ENCODE peak calls at places on chromosomes 7 and 10, in ten cellular contexts. One of them, this sample, is unnamed.

GRCh38 chr7:29609162-29610030 is 45.8 kb downstream of the PRR15 start:
- DNase-seq in naive thymus-derived CD4-positive, alpha-beta T cell: no peak
- DNase-seq in mesendoderm: peak; percentile 97
- DNase-seq in small intestine: peak; percentile 84
- DNase-seq in CD8-positive, alpha-beta memory T cell: no peak
- DNase-seq in ovary: no peak
- DNase-seq in psoas muscle: no peak
- DNase-seq in cardiac muscle cell: peak; percentile 76
- DNase-seq in heart right ventricle: no peak
- DNase-seq in hepatocyte: peak; percentile 61
- DNase-seq in this sample: no peak

GRCh38 chr7:2796358-2797352 is 47.5 kb downstream of the GNA12 start:
- DNase-seq in naive thymus-derived CD4-positive, alpha-beta T cell: no peak
- DNase-seq in mesendoderm: no peak
- DNase-seq in small intestine: no peak
- DNase-seq in CD8-positive, alpha-beta memory T cell: no peak
- DNase-seq in ovary: peak; percentile 84
- DNase-seq in psoas muscle: peak; percentile 83
- DNase-seq in cardiac muscle cell: peak; percentile 95
- DNase-seq in heart right ventricle: peak; percentile 86
- DNase-seq in hepatocyte: no peak
- DNase-seq in this sample: no peak

GRCh38 chr10:73576178-73576889 is 14.8 kb downstream of the USP54 start:
- DNase-seq in naive thymus-derived CD4-positive, alpha-beta T cell: no peak
- DNase-seq in mesendoderm: no peak
- DNase-seq in small intestine: peak; percentile 58
- DNase-seq in CD8-positive, alpha-beta memory T cell: no peak
- DNase-seq in ovary: no peak
- DNase-seq in psoas muscle: no peak
- DNase-seq in cardiac muscle cell: peak; percentile 93
- DNase-seq in heart right ventricle: peak; percentile 31
- DNase-seq in hepatocyte: peak; percentile 43
- DNase-seq in this sample: no peak

GRCh38 chr10:125114761-125115391 is 45.5 kb downstream of the CTBP2 start:
- DNase-seq in naive thymus-derived CD4-positive, alpha-beta T cell: no peak
- DNase-seq in mesendoderm: no peak
- DNase-seq in small intestine: no peak
- DNase-seq in CD8-positive, alpha-beta memory T cell: no peak
- DNase-seq in ovary: no peak
- DNase-seq in psoas muscle: no peak
- DNase-seq in cardiac muscle cell: peak; percentile 62
- DNase-seq in heart right ventricle: no peak
- DNase-seq in hepatocyte: no peak
- DNase-seq in this sample: no peak

GRCh38 chr7:2993396-2993795 is 50.3 kb downstream of the CARD11 start:
- DNase-seq in naive thymus-derived CD4-positive, alpha-beta T cell: no peak
- DNase-seq in mesendoderm: no peak
- DNase-seq in small intestine: no peak
- DNase-seq in CD8-positive, alpha-beta memory T cell: no peak
- DNase-seq in ovary: no peak
- DNase-seq in psoas muscle: no peak
- DNase-seq in cardiac muscle cell: no peak
- DNase-seq in heart right ventricle: no peak
- DNase-seq in hepatocyte: no peak
- DNase-seq in this sample: no peak

GRCh38 chr7:128937647-128938523 is at the start of gene IRF5:
- DNase-seq in naive thymus-derived CD4-positive, alpha-beta T cell: no peak
- DNase-seq in mesendoderm: no peak
- DNase-seq in small intestine: peak; percentile 61
- DNase-seq in CD8-positive, alpha-beta memory T cell: no peak
- DNase-seq in ovary: no peak
- DNase-seq in psoas muscle: peak; percentile 50
- DNase-seq in cardiac muscle cell: no peak
- DNase-seq in heart right ventricle: no peak
- DNase-seq in hepatocyte: peak; percentile 60
- DNase-seq in this sample: peak; percentile 40

GRCh38 chr10:71070741-71071140 is 141.6 kb upstream of the UNC5B start:
- DNase-seq in naive thymus-derived CD4-positive, alpha-beta T cell: no peak
- DNase-seq in mesendoderm: no peak
- DNase-seq in small intestine: no peak
- DNase-seq in CD8-positive, alpha-beta memory T cell: no peak
- DNase-seq in ovary: no peak
- DNase-seq in psoas muscle: no peak
- DNase-seq in cardiac muscle cell: no peak
- DNase-seq in heart right ventricle: no peak
- DNase-seq in hepatocyte: no peak
- DNase-seq in this sample: no peak

GRCh38 chr7:36396150-36396549 is 6.5 kb downstream of the ANLN start:
- DNase-seq in naive thymus-derived CD4-positive, alpha-beta T cell: no peak
- DNase-seq in mesendoderm: peak; percentile 27
- DNase-seq in small intestine: no peak
- DNase-seq in CD8-positive, alpha-beta memory T cell: no peak
- DNase-seq in ovary: no peak
- DNase-seq in psoas muscle: no peak
- DNase-seq in cardiac muscle cell: no peak
- DNase-seq in heart right ventricle: no peak
- DNase-seq in hepatocyte: peak; percentile 23
- DNase-seq in this sample: peak; percentile 28

GRCh38 chr7:29005829-29006228 is 47.7 kb upstream of the TRIL start:
- DNase-seq in naive thymus-derived CD4-positive, alpha-beta T cell: no peak
- DNase-seq in mesendoderm: no peak
- DNase-seq in small intestine: peak; percentile 64
- DNase-seq in CD8-positive, alpha-beta memory T cell: no peak
- DNase-seq in ovary: no peak
- DNase-seq in psoas muscle: no peak
- DNase-seq in cardiac muscle cell: peak; percentile 45
- DNase-seq in heart right ventricle: no peak
- DNase-seq in hepatocyte: peak; percentile 28
- DNase-seq in this sample: peak; percentile 21

GRCh38 chr7:151351967-151352366 is 10.4 kb downstream of the NUB1 start:
- DNase-seq in naive thymus-derived CD4-positive, alpha-beta T cell: no peak
- DNase-seq in mesendoderm: no peak
- DNase-seq in small intestine: peak; percentile 43
- DNase-seq in CD8-positive, alpha-beta memory T cell: peak; percentile 50
- DNase-seq in ovary: no peak
- DNase-seq in psoas muscle: no peak
- DNase-seq in cardiac muscle cell: no peak
- DNase-seq in heart right ventricle: no peak
- DNase-seq in hepatocyte: no peak
- DNase-seq in this sample: no peak

DNA sequence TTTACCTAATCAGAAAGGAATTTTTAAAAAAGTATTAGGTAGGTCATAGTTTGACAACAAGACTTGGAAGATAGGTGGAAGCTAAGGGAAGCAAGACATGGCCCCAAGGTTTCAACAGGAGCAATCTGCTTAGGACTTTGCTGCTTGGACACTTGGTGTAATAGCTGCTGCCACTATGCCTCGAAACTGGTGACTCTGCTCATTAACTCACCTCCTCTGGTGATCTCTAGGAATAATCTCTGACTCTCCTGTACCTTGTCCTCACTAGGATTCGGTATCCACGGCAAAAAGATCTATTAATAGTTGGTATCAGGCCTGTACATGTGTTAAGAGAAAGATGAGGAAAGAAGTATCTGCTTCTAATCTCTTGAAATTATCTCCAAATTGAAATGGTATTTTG is 53.1 kb downstream of the PTEN start:
- DNase-seq in naive thymus-derived CD4-positive, alpha-beta T cell: no peak
- DNase-seq in mesendoderm: peak; percentile 25
- DNase-seq in small intestine: peak; percentile 13
- DNase-seq in CD8-positive, alpha-beta memory T cell: no peak
- DNase-seq in ovary: no peak
- DNase-seq in psoas muscle: no peak
- DNase-seq in cardiac muscle cell: no peak
- DNase-seq in heart right ventricle: no peak
- DNase-seq in hepatocyte: no peak
- DNase-seq in this sample: no peak
- H3K4me1 ChIP-seq in naive thymus-derived CD4-positive, alpha-beta T cell: peaks cover 25% of the 10 kb centered on the region
- H3K4me1 ChIP-seq in mesendoderm: peaks cover 5% of the 10 kb centered on the region
- H3K4me1 ChIP-seq in small intestine: no peaks in the 10 kb centered on the region
- H3K4me1 ChIP-seq in CD8-positive, alpha-beta memory T cell: peaks cover 38% of the 10 kb centered on the region
- H3K4me1 ChIP-seq in ovary: peaks cover 2% of the 10 kb centered on the region
- H3K4me1 ChIP-seq in psoas muscle: peaks cover 41% of the 10 kb centered on the region
- H3K4me1 ChIP-seq in cardiac muscle cell: peaks cover 9% of the 10 kb centered on the region
- H3K4me1 ChIP-seq in heart right ventricle: no peaks in the 10 kb centered on the region
- H3K4me1 ChIP-seq in hepatocyte: peaks cover 7% of the 10 kb centered on the region
- H3K4me1 ChIP-seq in this sample: no peaks in the 10 kb centered on the region

GRCh38 chr7:134602921-134603394 is 43.7 kb upstream of the BPGM start:
- DNase-seq in naive thymus-derived CD4-positive, alpha-beta T cell: no peak
- DNase-seq in mesendoderm: no peak
- DNase-seq in small intestine: peak; percentile 86
- DNase-seq in CD8-positive, alpha-beta memory T cell: no peak
- DNase-seq in ovary: no peak
- DNase-seq in psoas muscle: no peak
- DNase-seq in cardiac muscle cell: peak; percentile 36
- DNase-seq in heart right ventricle: no peak
- DNase-seq in hepatocyte: peak; percentile 7
- DNase-seq in this sample: no peak
- H3K4me3 ChIP-seq in naive thymus-derived CD4-positive, alpha-beta T cell: no peak overlapping the region
- H3K4me3 ChIP-seq in mesendoderm: no peak overlapping the region
- H3K4me3 ChIP-seq in small intestine: no peak overlapping the region
- H3K4me3 ChIP-seq in CD8-positive, alpha-beta memory T cell: no peak overlapping the region
- H3K4me3 ChIP-seq in ovary: no peak overlapping the region
- H3K4me3 ChIP-seq in psoas muscle: peak overlapping the region; percentile 30
- H3K4me3 ChIP-seq in cardiac muscle cell: no peak overlapping the region
- H3K4me3 ChIP-seq in heart right ventricle: no peak overlapping the region
- H3K4me3 ChIP-seq in hepatocyte: no peak overlapping the region
- H3K4me3 ChIP-seq in this sample: no peak overlapping the region

DNA sequence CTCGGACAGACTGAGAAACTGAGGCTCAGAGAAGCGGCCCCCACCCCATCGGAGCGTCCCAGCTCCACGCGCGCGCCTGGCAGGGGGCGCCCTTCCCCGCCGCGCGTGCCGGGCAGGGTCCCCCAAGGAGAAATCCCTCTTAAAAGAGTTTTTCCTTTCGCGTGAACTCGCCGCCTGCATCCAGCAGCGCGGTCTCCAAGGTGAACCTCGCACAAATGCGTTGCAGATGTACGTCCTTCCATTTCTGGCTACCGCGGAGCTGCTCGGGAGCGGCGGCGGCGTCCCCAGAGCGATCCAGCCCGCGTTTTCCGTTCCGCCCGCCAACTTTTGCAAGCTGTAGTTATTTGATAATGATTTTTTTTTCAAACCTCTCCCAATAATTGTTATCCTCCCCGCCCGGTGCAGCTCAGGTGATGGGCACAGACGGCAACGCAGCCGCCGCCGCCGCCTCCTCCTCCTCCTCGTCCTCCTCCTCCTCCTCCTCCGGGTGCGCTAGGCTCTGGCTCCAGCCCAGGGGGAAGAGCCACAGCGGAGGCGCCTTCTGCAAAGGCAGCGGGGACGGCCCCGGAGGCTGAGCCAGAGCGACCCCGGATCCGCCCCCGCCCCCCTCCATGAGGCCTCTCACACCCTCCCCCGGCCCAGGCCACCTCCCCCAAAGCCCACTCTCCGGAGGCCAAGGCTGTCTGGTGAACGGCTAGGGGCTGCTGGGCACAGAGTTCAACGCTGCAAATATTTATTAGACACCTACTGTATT is 74.0 kb upstream of the CUX1 start:
- DNase-seq in naive thymus-derived CD4-positive, alpha-beta T cell: peak; percentile 48
- DNase-seq in mesendoderm: peak; percentile 75
- DNase-seq in small intestine: peak; percentile 70
- DNase-seq in CD8-positive, alpha-beta memory T cell: peak; percentile 49
- DNase-seq in ovary: peak; percentile 56
- DNase-seq in psoas muscle: peak; percentile 61
- DNase-seq in cardiac muscle cell: peak; percentile 73
- DNase-seq in heart right ventricle: peak; percentile 47
- DNase-seq in hepatocyte: peak; percentile 70
- DNase-seq in this sample: no peak
- H3K27ac ChIP-seq in naive thymus-derived CD4-positive, alpha-beta T cell: no peak overlapping the region
- H3K27ac ChIP-seq in mesendoderm: no peak overlapping the region
- H3K27ac ChIP-seq in small intestine: no peak overlapping the region
- H3K27ac ChIP-seq in CD8-positive, alpha-beta memory T cell: no peak overlapping the region
- H3K27ac ChIP-seq in ovary: no peak overlapping the region
- H3K27ac ChIP-seq in psoas muscle: no peak overlapping the region
- H3K27ac ChIP-seq in cardiac muscle cell: no peak overlapping the region
- H3K27ac ChIP-seq in heart right ventricle: no peak overlapping the region
- H3K27ac ChIP-seq in hepatocyte: no peak overlapping the region
- H3K27ac ChIP-seq in this sample: no peak overlapping the region

DNA sequence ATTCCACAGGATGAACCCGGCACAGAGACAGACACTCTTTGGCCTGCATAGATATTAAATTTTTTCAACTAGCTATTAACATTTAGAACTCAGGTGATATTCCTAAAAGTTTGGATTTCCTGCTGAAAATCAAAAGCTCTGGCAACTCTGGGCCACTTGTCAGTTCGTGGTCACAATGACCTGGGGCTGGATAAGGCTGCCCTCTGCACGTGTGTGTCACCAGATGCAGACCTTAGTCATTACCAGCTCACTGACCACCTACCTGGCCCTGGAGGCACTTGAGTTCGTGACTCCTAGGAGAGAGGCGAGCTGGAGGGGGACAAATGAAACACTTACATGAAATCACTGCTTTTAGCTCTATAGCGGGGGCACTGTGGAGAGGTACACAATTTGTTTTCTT is 126.5 kb downstream of the HIPK2 start:
- DNase-seq in naive thymus-derived CD4-positive, alpha-beta T cell: no peak
- DNase-seq in mesendoderm: no peak
- DNase-seq in small intestine: no peak
- DNase-seq in CD8-positive, alpha-beta memory T cell: no peak
- DNase-seq in ovary: no peak
- DNase-seq in psoas muscle: no peak
- DNase-seq in cardiac muscle cell: no peak
- DNase-seq in heart right ventricle: no peak
- DNase-seq in hepatocyte: no peak
- DNase-seq in this sample: no peak
- H3K4me1 ChIP-seq in naive thymus-derived CD4-positive, alpha-beta T cell: peaks cover 40% of the 10 kb centered on the region
- H3K4me1 ChIP-seq in mesendoderm: peaks cover 12% of the 10 kb centered on the region
- H3K4me1 ChIP-seq in small intestine: peaks cover 4% of the 10 kb centered on the region
- H3K4me1 ChIP-seq in CD8-positive, alpha-beta memory T cell: peaks cover 35% of the 10 kb centered on the region
- H3K4me1 ChIP-seq in ovary: peaks cover 5% of the 10 kb centered on the region
- H3K4me1 ChIP-seq in psoas muscle: peaks cover 45% of the 10 kb centered on the region
- H3K4me1 ChIP-seq in cardiac muscle cell: peaks cover 43% of the 10 kb centered on the region
- H3K4me1 ChIP-seq in heart right ventricle: peaks cover 15% of the 10 kb centered on the region
- H3K4me1 ChIP-seq in hepatocyte: peaks cover 27% of the 10 kb centered on the region
- H3K4me1 ChIP-seq in this sample: peaks cover 46% of the 10 kb centered on the region

DNA sequence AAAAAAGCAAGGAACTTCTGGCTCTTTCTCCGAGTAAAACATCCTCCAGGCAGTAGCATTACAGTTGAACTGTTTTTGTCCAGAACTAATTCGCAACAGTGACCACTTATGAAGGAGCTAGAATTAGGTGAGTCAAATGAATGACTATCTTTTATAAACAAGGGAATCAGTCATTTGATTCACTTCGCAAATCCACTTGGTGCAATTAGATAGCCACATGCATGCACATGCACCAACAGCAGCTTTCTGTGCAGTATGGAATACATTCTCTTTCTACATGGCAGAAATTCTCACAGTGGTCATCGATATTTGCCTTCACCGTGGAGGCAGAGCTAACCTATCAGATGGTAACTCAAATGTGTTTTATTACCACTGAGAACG is 118.8 kb downstream of the CDK6 start:
- DNase-seq in naive thymus-derived CD4-positive, alpha-beta T cell: no peak
- DNase-seq in mesendoderm: no peak
- DNase-seq in small intestine: no peak
- DNase-seq in CD8-positive, alpha-beta memory T cell: no peak
- DNase-seq in ovary: no peak
- DNase-seq in psoas muscle: no peak
- DNase-seq in cardiac muscle cell: no peak
- DNase-seq in heart right ventricle: no peak
- DNase-seq in hepatocyte: no peak
- DNase-seq in this sample: no peak
- H3K4me3 ChIP-seq in naive thymus-derived CD4-positive, alpha-beta T cell: peak overlapping the region; percentile 62
- H3K4me3 ChIP-seq in mesendoderm: no peak overlapping the region
- H3K4me3 ChIP-seq in small intestine: no peak overlapping the region
- H3K4me3 ChIP-seq in CD8-positive, alpha-beta memory T cell: peak overlapping the region; percentile 46
- H3K4me3 ChIP-seq in ovary: peak overlapping the region; percentile 43
- H3K4me3 ChIP-seq in psoas muscle: peak overlapping the region; percentile 69
- H3K4me3 ChIP-seq in cardiac muscle cell: no peak overlapping the region
- H3K4me3 ChIP-seq in heart right ventricle: peak overlapping the region; percentile 57
- H3K4me3 ChIP-seq in hepatocyte: no peak overlapping the region
- H3K4me3 ChIP-seq in this sample: peak overlapping the region; percentile 31